ENCODE peak calls at places on chromosomes 1 and 21, in eight cellular contexts. B is testis, D is left ventricle myocardium inferior, Y is heart left ventricle, Z is lung, F is IMR-90, L is GM23338, J is body of pancreas. U is an unnamed sample. For H3K4me1, the result is how much of the 10 kb centered on the place peaks cover.

GRCh38 chr1:48217861-48218260 is 4.7 kb upstream of the SLC5A9 start:
- DNase-seq in L (no peak), Y (no peak), F (no peak), J (no peak), B (no peak), D (no peak), Z (no peak), U (no peak)

GRCh38 chr1:36731226-36732037 is 248.7 kb upstream of the CSF3R start:
- DNase-seq in J (no peak), B (no peak), L (peak), D (no peak), Y (no peak), F (no peak), Z (no peak), U (no peak)

GRCh38 chr1:212699839-212700596 is at the start of gene BATF3:
- DNase-seq in F (no peak), L (peak), J (peak), Y (peak), B (peak), D (peak), Z (peak), U (no peak)

GRCh38 chr1:31531177-31532000 is 44.9 kb upstream of the TINAGL1 start:
- DNase-seq in Y (no peak), Z (no peak), B (no peak), F (peak), J (no peak), D (no peak), L (no peak), U (no peak)

GRCh38 chr1:34164510-34165381 is at the start of gene CSMD2:
- DNase-seq in Y (no peak), B (peak), D (peak), J (peak), F (peak), L (peak), Z (no peak), U (no peak)

GRCh38 chr1:24464378-24464770 is 38.3 kb upstream of the RCAN3 start:
- DNase-seq in D (no peak), B (no peak), Z (no peak), L (peak), F (peak), J (no peak), Y (no peak), U (no peak)

GRCh38 chr21:44681861-44682579 is at the start of gene KRTAP12-1:
- DNase-seq in D (no peak), Z (no peak), L (no peak), J (no peak), Y (no peak), F (no peak), B (no peak), U (no peak)

GRCh38 chr1:208242829-208243521 is 1.2 kb downstream of the PLXNA2 start:
- DNase-seq in Y (peak), L (peak), Z (no peak), B (peak), J (no peak), D (no peak), F (no peak), U (no peak)

GRCh38 chr1:118945460-118945859 is 42.7 kb downstream of the TBX15 start:
- DNase-seq in D (no peak), F (no peak), B (no peak), J (no peak), L (no peak), Y (no peak), Z (no peak), U (no peak)

GRCh38 chr1:114286179-114286578 is 132.5 kb upstream of the SYT6 start:
- DNase-seq in B (no peak), Y (no peak), Z (no peak), F (peak), J (no peak), D (no peak), L (peak), U (no peak)

GRCh38 chr1:3971981-3972380 is 71.9 kb upstream of the C1orf174 start:
- DNase-seq in L (no peak), Y (no peak), J (no peak), B (no peak), Z (no peak), D (no peak), F (no peak), U (no peak)

GRCh38 chr21:44505673-44506278 is 34.2 kb downstream of the KRTAP10-1 start:
- DNase-seq in F (no peak), J (no peak), D (no peak), Z (no peak), B (no peak), Y (peak), L (no peak), U (no peak)

GRCh38 chr1:94063379-94063778 is 57.6 kb downstream of the ABCA4 start:
- DNase-seq in Z (no peak), B (peak), J (peak), Y (peak), L (peak), F (peak), D (peak), U (no peak)

GRCh38 chr1:204564835-204565234 is 48.6 kb downstream of the MDM4 start:
- DNase-seq in Z (no peak), J (no peak), L (peak), B (no peak), Y (no peak), F (no peak), D (no peak), U (no peak)

GRCh38 chr1:21313886-21314796 is 23.9 kb upstream of the ECE1 start:
- DNase-seq in B (no peak), L (peak), J (no peak), F (no peak), Y (peak), D (peak), Z (no peak), U (no peak)

GRCh38 chr1:53629101-53629691 is 109.8 kb downstream of the GLIS1 start:
- DNase-seq in B (no peak), D (no peak), J (no peak), Y (no peak), Z (no peak), F (no peak), L (no peak), U (no peak)

GRCh38 chr21:34351786-34352241 is 12.0 kb upstream of the KCNE2 start:
- DNase-seq in L (peak), D (peak), J (peak), B (peak), Z (no peak), Y (peak), F (peak), U (peak)

GRCh38 chr1:213988639-213989070 is 882 bp downstream of the PROX1 start:
- DNase-seq in F (no peak), Y (no peak), B (no peak), D (no peak), L (peak), Z (no peak), J (peak), U (no peak)

GRCh38 chr1:25743164-25744139 is 56.5 kb upstream of the SELENON start:
- DNase-seq in F (peak), Z (peak), Y (peak), L (no peak), J (peak), D (peak), B (peak), U (peak)

GRCh38 chr1:40650075-40650474 is 15.4 kb downstream of the RIMS3 start:
- DNase-seq in B (no peak), J (no peak), L (peak), Z (no peak), Y (no peak), F (no peak), D (no peak), U (no peak)

GRCh38 chr21:28516996-28517592 is 475.6 kb downstream of the LTN1 start:
- DNase-seq in D (peak), B (peak), Z (peak), F (no peak), L (peak), Y (peak), J (peak), U (peak)

GRCh38 chr21:25936776-25937175 is 202.0 kb downstream of the GABPA start:
- DNase-seq in J (no peak), B (no peak), D (no peak), L (no peak), Z (no peak), F (peak), Y (no peak), U (no peak)

GRCh38 chr1:147787765-147788164 is 27.4 kb upstream of the GJA5 start:
- DNase-seq in J (no peak), D (no peak), L (no peak), F (no peak), Z (no peak), B (no peak), Y (no peak), U (no peak)

GRCh38 chr1:6389971-6390370 is 3.6 kb downstream of the ACOT7 start:
- DNase-seq in Y (no peak), L (no peak), D (no peak), B (no peak), F (no peak), J (no peak), Z (no peak), U (no peak)

GRCh38 chr1:14842891-14843290 is 244.4 kb downstream of the KAZN start:
- DNase-seq in L (no peak), J (no peak), Z (no peak), F (peak), D (no peak), Y (no peak), B (no peak), U (no peak)

GRCh38 chr1:230328342-230329015 is 97.7 kb downstream of the PGBD5 start:
- DNase-seq in B (no peak), Z (no peak), L (no peak), Y (no peak), F (no peak), J (no peak), D (no peak), U (no peak)

DNA sequence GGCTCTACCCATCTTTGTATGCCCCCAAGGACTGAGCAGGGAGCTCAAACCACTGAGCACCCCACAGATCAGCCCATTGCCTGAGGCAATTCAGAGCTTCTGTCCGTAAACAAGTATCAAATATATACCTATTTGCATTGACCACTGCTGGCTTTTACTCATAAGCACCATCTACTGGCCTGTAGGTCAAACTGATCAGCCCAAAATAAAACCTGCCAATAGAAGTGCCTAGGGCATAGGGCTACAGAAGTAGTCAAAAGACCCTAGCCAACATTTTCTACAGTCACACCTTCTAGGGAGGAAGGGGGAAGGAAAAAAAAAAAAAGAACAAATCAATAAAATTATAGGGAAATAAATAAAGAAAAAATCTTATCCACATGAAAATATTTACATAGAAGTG is 5.3 kb upstream of the LCE3D start:
- DNase-seq in F (no peak), J (no peak), Y (no peak), Z (no peak), D (no peak), L (no peak), B (no peak), U (no peak)
- TF ChIP-seq CTCF in F (no peak), J (no peak), Y (no peak), Z (no peak), D (no peak), L (no peak), B (no peak), U (no peak)

GRCh38 chr1:156898971-156899657 is 5.6 kb downstream of the PEAR1 start:
- DNase-seq in L (no peak), Y (no peak), J (no peak), B (no peak), Z (no peak), D (no peak), F (no peak), U (no peak)
- H3K4me1 ChIP-seq in L (under half), Y (half or more), J (under half), B (under half), Z (under half), D (half or more), F (half or more), U (under half)

GRCh38 chr1:154352581-154353459 is 27.5 kb downstream of the ATP8B2 start:
- DNase-seq in B (peak), J (peak), L (peak), D (peak), Y (peak), F (peak), Z (peak), U (peak)
- TF ChIP-seq CTCF in B (no peak), J (no peak), L (peak), D (no peak), Y (no peak), F (no peak), Z (no peak), U (no peak)

GRCh38 chr1:45679123-45679522 is 7.2 kb downstream of the GPBP1L1 start:
- DNase-seq in Z (no peak), Y (no peak), B (no peak), D (no peak), L (peak), J (no peak), F (peak), U (no peak)

GRCh38 chr1:45686081-45687013 is at the start of gene GPBP1L1:
- DNase-seq in L (peak), Z (peak), J (peak), F (peak), D (peak), B (peak), Y (peak), U (peak)

GRCh38 chr1:45684402-45684801 is 1.9 kb downstream of the GPBP1L1 start:
- DNase-seq in L (no peak), D (no peak), B (no peak), Y (no peak), Z (no peak), F (no peak), J (no peak), U (no peak)

GRCh38 chr1:45685308-45686080 is 839 bp downstream of the GPBP1L1 start:
- DNase-seq in F (peak), J (no peak), Y (no peak), L (peak), D (no peak), B (no peak), Z (no peak), U (peak)

DNA sequence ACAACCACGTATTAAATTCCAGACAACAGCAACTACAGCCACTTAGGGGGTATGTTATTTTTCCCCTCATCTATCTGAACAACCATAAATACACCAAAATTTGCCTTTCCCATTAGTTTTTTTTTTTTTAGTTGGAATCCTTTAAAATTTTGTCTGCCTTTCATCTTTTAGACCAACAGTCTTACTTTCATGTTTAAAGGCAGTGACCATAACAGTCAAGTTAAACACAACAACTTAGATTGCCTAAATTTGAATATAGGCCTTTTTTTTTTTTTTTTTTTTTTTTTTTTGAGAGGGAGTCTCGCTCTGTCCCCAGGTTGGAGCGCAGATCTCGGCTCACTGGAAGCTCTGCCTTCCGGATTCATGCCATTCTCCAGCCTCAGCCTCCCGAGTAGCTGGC is 3.4 kb downstream of the GPBP1L1 start:
- DNase-seq in L (no peak), Z (no peak), D (no peak), B (no peak), J (no peak), F (no peak), Y (no peak), U (no peak)
- H3K4me1 ChIP-seq in L (under half), Z (under half), D (half or more), B (under half), J (half or more), F (under half), Y (half or more), U (under half)

GRCh38 chr1:216124382-216124781 is 298.9 kb downstream of the USH2A start:
- DNase-seq in Z (no peak), J (no peak), L (no peak), F (no peak), B (no peak), Y (no peak), D (no peak), U (no peak)

GRCh38 chr1:216114180-216114579 is 309.1 kb downstream of the USH2A start:
- DNase-seq in F (no peak), Y (no peak), B (no peak), D (no peak), Z (no peak), L (no peak), J (no peak), U (no peak)

DNA sequence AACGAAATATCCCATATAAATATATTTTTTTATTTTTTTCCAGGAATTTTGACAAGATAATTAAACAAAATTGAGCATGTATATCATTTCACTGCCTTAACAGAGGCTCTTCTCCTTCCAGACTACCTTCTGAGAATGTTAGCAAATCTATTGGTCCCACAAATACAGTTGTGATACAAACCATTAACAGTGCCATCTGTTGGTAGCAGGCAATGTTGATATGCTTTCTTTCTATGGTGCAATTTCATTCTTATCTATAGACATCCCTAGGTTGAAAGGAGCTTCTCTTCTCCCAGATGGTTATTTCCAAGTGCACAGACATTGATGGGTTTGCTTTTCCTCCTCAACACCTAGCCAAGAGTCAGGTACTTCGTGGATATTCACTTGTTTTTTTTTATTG is 303.6 kb downstream of the USH2A start:
- DNase-seq in B (no peak), F (peak), Z (no peak), L (peak), D (no peak), J (no peak), Y (no peak), U (no peak)
- TF ChIP-seq CTCF in B (peak), F (peak), Z (no peak), L (peak), D (peak), J (peak), Y (no peak), U (no peak)

U was measured in prostate gland.